ENCODE peak calls at places on chromosome 7, in five cellular contexts. P is H9, K is RWPE1, U is cardiac muscle cell, R is caudate nucleus. W is an unnamed sample.

GRCh38 chr7:14275346-14275745 is 285.9 kb upstream of the ETV1 start:
- DNase-seq in P (no peak), U (peak), K (no peak), R (no peak), W (no peak)

GRCh38 chr7:105691692-105692564 is 110.6 kb upstream of the EFCAB10 start:
- DNase-seq in P (peak), U (peak), K (peak), R (peak), W (no peak)

GRCh38 chr7:84248267-84248666 is 53.7 kb upstream of the SEMA3A start:
- DNase-seq in R (no peak), K (no peak), U (peak), P (no peak), W (no peak)

GRCh38 chr7:46209611-46210170 is 288.6 kb upstream of the IGFBP3 start:
- DNase-seq in K (no peak), R (no peak), P (no peak), U (no peak), W (no peak)

GRCh38 chr7:136018104-136018503 is 40.9 kb upstream of the MTPN start:
- DNase-seq in R (no peak), U (peak), P (no peak), K (no peak), W (no peak)

GRCh38 chr7:39904077-39904486 is 46.0 kb upstream of the CDK13 start:
- DNase-seq in U (peak), K (no peak), R (no peak), P (no peak), W (no peak)

GRCh38 chr7:92765725-92766124 is 70.6 kb downstream of the CDK6 start:
- DNase-seq in K (peak), R (no peak), P (no peak), U (peak), W (no peak)

GRCh38 chr7:155542276-155542675 is 4.1 kb downstream of the CNPY1 start:
- DNase-seq in U (no peak), R (no peak), K (no peak), P (no peak), W (no peak)

GRCh38 chr7:107506683-107507339 is 37.0 kb downstream of the GPR22 start:
- DNase-seq in P (no peak), R (no peak), U (peak), K (peak), W (no peak)

GRCh38 chr7:99375070-99375807 is 709 bp downstream of the ARPC1B start:
- DNase-seq in K (peak), P (peak), U (peak), R (no peak), W (no peak)

GRCh38 chr7:116028808-116029207 is 1.8 kb downstream of the TFEC start:
- DNase-seq in R (no peak), U (no peak), P (no peak), K (no peak), W (no peak)

GRCh38 chr7:85074-85945 is 107.1 kb upstream of the FAM20C start:
- DNase-seq in R (no peak), K (no peak), P (peak), U (peak), W (no peak)

GRCh38 chr7:70704921-70705346 is 427.0 kb upstream of the GALNT17 start:
- DNase-seq in P (no peak), R (no peak), U (peak), K (no peak), W (no peak)

GRCh38 chr7:94313926-94314325 is 80.8 kb upstream of the COL1A2 start:
- DNase-seq in K (no peak), P (no peak), R (no peak), U (peak), W (no peak)

GRCh38 chr7:83882551-83882950 is 233.6 kb upstream of the SEMA3E start:
- DNase-seq in R (no peak), U (no peak), P (no peak), K (no peak), W (no peak)

GRCh38 chr7:1943933-1944618 is 274.0 kb downstream of the ELFN1 start:
- DNase-seq in U (no peak), P (no peak), R (no peak), K (no peak), W (no peak)

GRCh38 chr7:112266141-112266540 is 59.6 kb downstream of the ZNF277 start:
- DNase-seq in R (no peak), U (no peak), K (no peak), P (no peak), W (no peak)

GRCh38 chr7:2651336-2651735 is 19.6 kb downstream of the TTYH3 start:
- DNase-seq in K (no peak), U (peak), R (no peak), P (no peak), W (no peak)

GRCh38 chr7:12458520-12459131 is 55.0 kb upstream of the VWDE start:
- DNase-seq in U (peak), P (no peak), R (no peak), K (peak), W (no peak)

GRCh38 chr7:20816389-20816959 is 29.8 kb upstream of the SP8 start:
- DNase-seq in K (no peak), P (no peak), R (no peak), U (no peak), W (no peak)

GRCh38 chr7:36600314-36600682 is 124.0 kb downstream of the AOAH start:
- DNase-seq in R (no peak), U (no peak), K (no peak), P (no peak), W (no peak)

DNA sequence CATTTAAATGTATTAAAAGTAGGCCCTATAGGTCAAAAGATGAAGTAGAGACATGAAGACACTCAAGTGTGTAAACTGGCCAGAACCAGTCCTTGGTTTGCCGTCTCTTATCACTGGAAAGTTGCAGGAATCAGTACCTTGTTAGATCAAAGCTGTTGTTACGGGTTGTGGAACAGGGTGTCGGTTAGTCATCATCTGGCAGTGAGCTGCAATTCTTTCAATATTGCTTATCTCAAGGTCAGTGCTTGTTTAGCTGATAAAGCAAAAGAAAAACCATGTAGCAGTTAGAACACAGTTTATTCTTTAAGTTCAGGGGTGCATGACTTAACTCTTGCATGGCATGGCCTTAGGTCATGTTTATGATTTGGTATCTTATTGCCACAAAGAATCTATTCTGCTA is 10.0 kb upstream of the SLC13A1 start:
- DNase-seq in R (no peak), K (no peak), U (peak), P (no peak), W (no peak)
- H3K27ac ChIP-seq in R (no peak), K (no peak), U (no peak), P (no peak), W (no peak)

DNA sequence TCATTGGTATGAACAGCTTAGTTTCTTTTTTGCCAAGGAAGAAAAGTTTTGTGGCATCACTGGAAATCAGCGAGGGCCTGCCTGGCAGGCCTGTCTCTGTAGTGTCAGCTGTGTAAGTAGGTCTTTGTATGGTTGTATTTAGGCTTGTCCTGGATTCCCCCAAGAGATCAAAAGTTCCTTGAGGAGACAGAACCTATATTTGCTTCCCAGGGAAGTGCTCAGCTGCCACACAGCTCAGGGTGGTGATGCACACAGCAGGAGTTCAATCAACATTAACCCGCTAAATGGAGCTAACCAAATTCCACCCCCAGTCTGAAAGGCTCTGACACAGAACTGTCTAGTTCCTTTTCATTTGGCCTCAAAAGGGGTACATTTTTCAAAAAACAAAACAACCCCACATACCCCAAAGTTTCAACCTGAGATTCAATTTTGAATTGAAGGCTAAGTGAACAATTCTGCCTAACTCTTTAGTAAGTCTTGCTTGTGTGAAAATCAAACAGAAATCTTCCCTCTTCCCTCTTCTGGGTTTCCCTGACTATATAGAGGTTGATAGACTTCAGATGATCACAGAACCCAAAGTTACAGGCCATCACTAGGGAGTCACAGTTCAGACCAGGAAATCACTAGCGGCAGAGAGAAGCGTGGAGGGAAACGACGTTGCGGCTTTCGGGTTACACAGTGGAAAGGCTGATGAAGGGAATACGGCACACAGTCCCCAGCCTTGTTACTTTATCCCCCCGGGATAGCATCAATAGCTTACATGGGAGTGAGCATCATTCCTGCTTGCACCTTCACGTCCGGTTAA is 124.5 kb downstream of the CLEC2L start:
- DNase-seq in U (no peak), K (no peak), P (no peak), R (no peak), W (no peak)
- H3K27ac ChIP-seq in U (peak), K (no peak), P (no peak), R (peak), W (no peak)

GRCh38 chr7:64990936-64991335 is at the start of gene ZNF117:
- DNase-seq in R (no peak), U (no peak), P (no peak), K (no peak), W (no peak)

GRCh38 chr7:64992971-64993370 is 2.1 kb upstream of the ZNF117 start:
- DNase-seq in U (no peak), P (no peak), K (no peak), R (no peak), W (no peak)

GRCh38 chr7:64993901-64994300 is 3.1 kb upstream of the ZNF117 start:
- DNase-seq in R (no peak), K (no peak), U (no peak), P (no peak), W (no peak)

DNA sequence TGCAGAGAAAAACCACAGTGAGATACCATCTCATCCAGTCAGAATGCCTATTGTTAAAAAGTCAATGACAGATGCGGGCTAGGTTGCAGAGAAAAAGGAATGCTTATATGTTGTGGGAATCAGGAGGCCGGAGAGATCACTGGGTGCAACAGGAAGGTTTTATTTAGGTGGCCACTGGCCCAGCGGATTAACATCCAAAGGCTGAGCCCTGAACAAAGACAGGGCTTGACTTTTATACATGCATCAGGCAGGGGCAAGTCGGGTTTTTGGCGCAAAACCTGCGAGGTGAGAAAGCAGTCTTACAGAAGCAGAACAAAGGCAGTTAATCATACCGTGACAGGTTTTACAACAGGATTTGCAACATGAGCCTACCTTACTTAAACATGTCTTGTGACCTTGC is 620 bp downstream of the ZNF117 start:
- DNase-seq in R (no peak), K (no peak), U (no peak), P (no peak), W (no peak)
- H3K27ac ChIP-seq in R (no peak), K (no peak), U (no peak), P (no peak), W (no peak)

DNA sequence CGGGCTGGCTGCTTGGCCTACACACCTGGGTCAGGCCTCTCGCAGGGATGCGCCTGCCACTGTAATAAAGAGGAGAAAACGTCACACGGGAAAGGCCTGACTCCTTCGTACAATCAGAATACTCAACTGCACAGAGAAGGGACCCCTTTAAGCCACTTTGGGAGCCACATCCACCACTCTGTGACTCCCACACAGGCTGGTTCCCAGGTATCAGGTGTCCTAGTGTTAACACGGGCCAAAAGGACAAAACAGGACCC is 5.8 kb upstream of the ZNF736 start:
- DNase-seq in P (no peak), U (no peak), R (no peak), K (no peak), W (no peak)
- H3K27ac ChIP-seq in P (no peak), U (no peak), R (peak), K (peak), W (no peak)

GRCh38 chr7:122766593-122766992 is 63.9 kb upstream of the RNF148 start:
- DNase-seq in P (no peak), U (no peak), K (no peak), R (no peak), W (no peak)

GRCh38 chr7:122767339-122767738 is 64.6 kb upstream of the RNF148 start:
- DNase-seq in P (no peak), R (no peak), K (no peak), U (no peak), W (no peak)

GRCh38 chr7:122768827-122769226 is 66.1 kb upstream of the RNF148 start:
- DNase-seq in K (no peak), R (no peak), U (no peak), P (no peak), W (no peak)

DNA sequence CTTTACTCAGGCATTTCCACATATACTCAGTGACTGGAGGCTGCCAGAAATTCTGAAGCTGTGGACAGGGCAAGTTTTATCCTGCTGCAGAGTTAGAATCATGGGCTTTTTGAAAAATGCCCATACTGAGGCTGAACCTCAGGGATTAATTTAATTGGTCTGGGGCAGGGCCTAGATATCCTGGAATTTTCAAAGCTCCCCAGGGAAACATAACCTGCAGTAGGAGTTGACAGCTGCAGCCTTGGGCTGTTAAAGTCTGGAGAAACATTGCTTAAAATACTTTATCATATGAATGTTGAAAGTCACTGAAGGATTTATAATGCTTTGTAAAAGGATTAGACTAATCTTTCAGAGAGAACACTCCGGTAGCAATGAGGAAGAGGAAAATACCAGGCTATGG is 68.2 kb upstream of the RNF148 start:
- DNase-seq in P (no peak), U (no peak), K (no peak), R (no peak), W (no peak)
- H3K27ac ChIP-seq in P (no peak), U (no peak), K (no peak), R (no peak), W (no peak)

DNA sequence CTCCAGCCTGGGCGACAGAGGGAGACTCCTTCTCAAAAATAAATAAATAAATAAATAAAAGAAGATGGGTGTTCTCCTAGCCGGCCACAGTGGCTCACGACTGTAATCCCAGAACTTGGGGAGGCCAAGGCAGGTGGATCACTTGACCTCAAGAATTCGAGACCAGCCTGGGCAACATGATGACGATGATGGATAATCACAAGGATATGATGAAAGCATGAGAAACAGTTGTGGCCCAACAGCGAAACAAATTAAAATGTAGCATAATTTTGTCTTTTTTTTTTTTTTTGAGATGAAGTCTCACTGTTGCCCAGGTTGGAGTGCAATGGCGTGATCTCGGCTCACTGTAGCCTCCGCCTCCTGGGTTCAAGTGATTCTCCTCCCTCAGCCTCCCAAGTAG is 12.9 kb downstream of the ZNF786 start:
- DNase-seq in K (no peak), P (no peak), U (no peak), R (no peak), W (no peak)
- H3K27ac ChIP-seq in K (no peak), P (no peak), U (no peak), R (no peak), W (no peak)

DNA sequence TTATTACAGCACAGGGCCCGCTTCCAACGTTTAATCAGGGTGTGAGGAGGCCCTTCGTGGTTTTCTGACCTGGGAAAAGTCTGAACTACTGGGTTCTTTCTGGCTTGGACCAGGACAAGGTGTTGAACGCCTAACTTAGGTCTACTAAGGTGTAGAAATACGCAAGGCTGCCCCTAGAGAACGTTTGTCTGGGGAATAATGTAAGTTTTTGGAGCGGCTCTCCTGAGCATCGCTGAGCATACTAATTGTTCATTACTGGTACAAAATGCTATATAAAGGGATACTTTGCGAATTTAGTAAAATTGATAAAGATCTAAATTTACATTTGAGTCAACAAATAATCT is 32.4 kb upstream of the TOMM7 start:
- DNase-seq in R (no peak), U (no peak), K (no peak), P (no peak), W (no peak)
- H3K27ac ChIP-seq in R (peak), U (no peak), K (peak), P (no peak), W (peak)

GRCh38 chr7:43878867-43879266 is 9.6 kb upstream of the MRPS24 start:
- DNase-seq in R (no peak), K (no peak), P (no peak), U (peak), W (no peak)
- H3K27ac ChIP-seq in R (no peak), K (peak), P (no peak), U (peak), W (no peak)

DNA sequence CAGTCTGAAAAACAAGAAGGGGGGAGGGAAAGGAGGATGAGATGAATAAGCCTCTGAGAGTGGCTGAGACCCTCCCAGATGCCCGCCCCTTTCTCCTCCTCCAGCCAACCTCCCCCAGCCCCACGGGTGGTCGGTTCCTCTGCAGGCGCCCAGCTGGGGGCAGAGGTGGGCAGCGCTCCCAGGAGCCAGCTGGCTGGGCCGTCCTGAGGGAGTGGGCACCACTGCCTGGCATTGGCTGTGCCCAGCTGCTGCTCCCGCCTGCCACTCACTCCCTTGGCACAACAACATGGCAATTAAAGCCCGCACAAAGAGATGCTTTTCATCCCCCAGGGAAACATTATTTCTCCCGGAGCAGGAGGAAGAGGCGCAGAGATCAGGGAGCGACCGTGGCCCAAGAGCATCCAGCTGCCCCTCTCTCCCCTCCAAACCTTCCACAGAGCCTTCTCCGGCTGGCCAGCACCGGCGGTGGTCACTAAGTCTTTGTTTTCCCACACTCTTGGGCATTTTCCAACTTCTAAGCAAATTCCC is 107.2 kb downstream of the SPDYE5 start:
- DNase-seq in P (peak), K (no peak), U (no peak), R (peak), W (peak)
- H3K27ac ChIP-seq in P (no peak), K (no peak), U (no peak), R (peak), W (peak)

DNA sequence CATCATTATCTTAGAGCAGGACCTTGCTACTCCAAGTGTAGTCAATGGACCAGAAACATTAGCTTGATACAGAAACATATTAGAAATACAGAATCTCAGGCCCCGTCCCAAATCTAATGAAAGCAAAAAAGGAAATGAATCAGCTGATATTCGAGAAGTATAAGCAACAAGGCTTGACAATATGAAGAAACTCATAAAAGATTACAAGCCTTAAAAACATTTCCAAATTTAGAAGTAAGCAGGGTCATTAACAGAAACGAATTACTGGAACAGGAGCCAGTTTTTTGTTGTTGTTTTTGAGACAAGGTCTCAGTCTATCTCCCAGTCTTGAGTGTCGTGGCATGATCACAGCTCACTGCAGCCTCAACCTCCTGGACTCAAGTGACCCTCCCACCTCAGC is 40.6 kb upstream of the GSAP start:
- DNase-seq in P (no peak), R (no peak), U (peak), K (no peak), W (no peak)
- H3K27ac ChIP-seq in P (no peak), R (no peak), U (no peak), K (no peak), W (no peak)

W was measured in H1.